ENCODE peak calls at places on chromosome 16, in eight cellular contexts. S is HT-29; W is psoas muscle; N is naive B cell; E is mucosa of gallbladder; G is dorsolateral prefrontal cortex; J is activated CD4-positive, alpha-beta T cell treated with anti-CD3 and anti-CD28 coated beads for 48 hours; L is A172. H is an unnamed sample.

GRCh38 chr16:49931931-49932330 is 76.0 kb upstream of the ZNF423 start:
- DNase-seq in W (no peak), E (no peak), J (no peak), G (no peak), L (no peak), S (no peak), N (no peak), H (no peak)

GRCh38 chr16:65249768-65250167 is 127.9 kb upstream of the CDH11 start:
- DNase-seq in G (no peak), J (no peak), W (peak), L (no peak), E (peak), N (no peak), S (no peak), H (no peak)

GRCh38 chr16:70391881-70392481 is 45.3 kb downstream of the DDX19A start:
- DNase-seq in W (peak), J (no peak), G (peak), L (peak), E (no peak), N (no peak), S (no peak), H (no peak)

GRCh38 chr16:47067203-47067602 is 76.5 kb downstream of the NETO2 start:
- DNase-seq in J (no peak), L (no peak), G (no peak), E (no peak), N (no peak), W (no peak), S (no peak), H (no peak)

GRCh38 chr16:81004646-81005353 is 1.9 kb downstream of the CMC2 start:
- DNase-seq in S (peak), W (no peak), J (peak), E (peak), G (no peak), L (peak), N (peak), H (peak)

GRCh38 chr16:88773812-88774291 is 11.2 kb downstream of the PIEZO1 start:
- DNase-seq in L (peak), J (no peak), N (no peak), S (peak), W (peak), E (no peak), G (no peak), H (peak)

GRCh38 chr16:85416267-85417109 is 196.6 kb upstream of the GSE1 start:
- DNase-seq in W (peak), G (peak), N (peak), J (peak), L (peak), E (peak), S (peak), H (peak)

GRCh38 chr16:4679854-4680636 is 13.3 kb upstream of the NUDT16L1 start:
- DNase-seq in G (peak), N (no peak), E (peak), W (peak), S (peak), J (no peak), L (no peak), H (no peak)

GRCh38 chr16:3431779-3432219 is 11.5 kb downstream of the ZNF597 start:
- DNase-seq in W (peak), G (peak), N (peak), S (no peak), J (peak), L (no peak), E (peak), H (peak)

GRCh38 chr16:64305663-64306062 is 816.2 kb downstream of the CDH11 start:
- DNase-seq in S (no peak), G (no peak), N (no peak), J (no peak), W (no peak), E (no peak), L (no peak), H (no peak)

GRCh38 chr16:21116148-21116693 is 34.4 kb downstream of the DNAH3 start:
- DNase-seq in W (no peak), S (no peak), E (no peak), G (no peak), N (peak), J (peak), L (no peak), H (no peak)

GRCh38 chr16:66159987-66160386 is 206.5 kb upstream of the CDH5 start:
- DNase-seq in S (no peak), L (peak), E (no peak), J (no peak), G (no peak), W (no peak), N (no peak), H (no peak)

GRCh38 chr16:15811778-15812750 is 44.8 kb downstream of the MYH11 start:
- DNase-seq in J (no peak), W (no peak), G (no peak), E (no peak), S (peak), L (peak), N (no peak), H (no peak)

GRCh38 chr16:75206749-75207451 is at the start of gene CTRB2:
- DNase-seq in N (no peak), S (no peak), L (no peak), E (no peak), G (no peak), W (peak), J (no peak), H (no peak)

GRCh38 chr16:78628526-78628925 is 529.1 kb downstream of the WWOX start:
- DNase-seq in L (no peak), S (no peak), W (no peak), N (no peak), E (no peak), G (no peak), J (no peak), H (no peak)

GRCh38 chr16:6643083-6643686 is 689.5 kb upstream of the RBFOX1 start:
- DNase-seq in W (no peak), E (peak), J (peak), S (no peak), G (no peak), L (peak), N (peak), H (peak)

GRCh38 chr16:48123104-48123788 is 32.5 kb downstream of the ABCC12 start:
- DNase-seq in N (no peak), E (no peak), W (peak), J (peak), G (no peak), L (peak), S (peak), H (peak)

GRCh38 chr16:54447606-54448440 is 161.2 kb upstream of the IRX3 start:
- DNase-seq in S (no peak), L (peak), J (peak), G (no peak), N (no peak), W (peak), E (no peak), H (peak)

GRCh38 chr16:19375561-19376158 is 42.0 kb upstream of the TMC5 start:
- DNase-seq in J (peak), S (peak), L (peak), W (peak), G (no peak), N (peak), E (peak), H (peak)

GRCh38 chr16:73846292-73846849 is 450.2 kb upstream of the PSMD7 start:
- DNase-seq in G (no peak), L (no peak), W (no peak), E (no peak), S (no peak), J (no peak), N (no peak), H (no peak)

GRCh38 chr16:30660424-30661251 is 2.4 kb downstream of the FBRS start:
- DNase-seq in S (peak), J (peak), G (no peak), E (no peak), L (peak), N (peak), W (no peak), H (no peak)

GRCh38 chr16:85605912-85606841 is 6.9 kb upstream of the GSE1 start:
- DNase-seq in G (no peak), W (no peak), L (no peak), J (no peak), S (no peak), E (no peak), N (no peak), H (no peak)

GRCh38 chr16:30805056-30805369 is 18.0 kb upstream of the ZNF629 start:
- DNase-seq in E (no peak), S (no peak), L (no peak), G (no peak), J (peak), N (no peak), W (no peak), H (no peak)